ENCODE peak calls at places on chromosomes 13 and 19, in five cellular contexts. C is CD8-positive, alpha-beta T cell; A is suprapubic skin; G is left ventricle myocardium inferior; I is stomach. T is an unnamed sample.

GRCh38 chr19:46426506-46427162 is 2.1 kb downstream of the PNMA8C start:
- DNase-seq in I (peak; percentile 55), G (peak; percentile 82), A (no peak), C (no peak), T (peak; percentile 60)

GRCh38 chr19:10567696-10568443 is 909 bp downstream of the CDKN2D start:
- DNase-seq in A (no peak), G (no peak), C (no peak), I (no peak), T (no peak)

GRCh38 chr19:2983351-2984195 is 6.2 kb downstream of the TLE6 start:
- DNase-seq in A (no peak), G (peak; percentile 74), I (no peak), C (no peak), T (no peak)

GRCh38 chr13:72737033-72737432 is 9.3 kb downstream of the BORA start:
- DNase-seq in I (no peak), A (no peak), C (no peak), G (no peak), T (no peak)

GRCh38 chr13:59408738-59409137 is 755.0 kb downstream of the DIAPH3 start:
- DNase-seq in G (no peak), A (no peak), I (peak; percentile 31), C (no peak), T (no peak)

GRCh38 chr13:94710081-94710809 is 2.1 kb downstream of the SOX21 start:
- DNase-seq in G (no peak), A (no peak), I (no peak), C (no peak), T (no peak)

GRCh38 chr19:51398096-51398704 is 7.8 kb upstream of the C19orf84 start:
- DNase-seq in G (no peak), I (no peak), C (no peak), A (no peak), T (no peak)

GRCh38 chr13:79995334-79995733 is 345.6 kb downstream of the SPRY2 start:
- DNase-seq in G (no peak), C (no peak), A (no peak), I (no peak), T (no peak)

GRCh38 chr13:26412961-26413716 is 144.3 kb upstream of the WASF3 start:
- DNase-seq in A (no peak), G (no peak), I (no peak), C (no peak), T (no peak)

GRCh38 chr13:112877976-112878955 is 90.7 kb upstream of the MCF2L start:
- DNase-seq in G (peak; percentile 10), C (no peak), A (no peak), I (no peak), T (no peak)

GRCh38 chr13:107518292-107518691 is 697.0 kb downstream of the LIG4 start:
- DNase-seq in C (no peak), A (no peak), I (no peak), G (no peak), T (no peak)

GRCh38 chr19:44973982-44974735 is 19.0 kb downstream of the CLPTM1 start:
- DNase-seq in A (no peak), I (no peak), G (no peak), C (no peak), T (no peak)

GRCh38 chr13:29498426-29499040 is 97.0 kb downstream of the SLC7A1 start:
- DNase-seq in I (no peak), C (no peak), G (no peak), A (no peak), T (no peak)

GRCh38 chr13:80654638-80655249 is 313.8 kb upstream of the SPRY2 start:
- DNase-seq in G (no peak), C (no peak), A (no peak), I (no peak), T (no peak)

GRCh38 chr19:33350538-33351309 is 22.8 kb upstream of the CEBPG start:
- DNase-seq in I (no peak), C (no peak), A (peak; percentile 86), G (no peak), T (no peak)

GRCh38 chr19:42323473-42323851 is 2.0 kb upstream of the MEGF8 start:
- DNase-seq in I (no peak), C (no peak), A (no peak), G (no peak), T (no peak)
- H3K4me3 ChIP-seq in I (no peak overlapping the region), C (no peak overlapping the region), A (peak overlapping the region; percentile 92), G (no peak overlapping the region), T (no peak overlapping the region)

GRCh38 chr13:32262165-32262564 is 53.0 kb downstream of the ZAR1L start:
- DNase-seq in I (no peak), C (no peak), G (no peak), A (no peak), T (no peak)

GRCh38 chr13:32261567-32261966 is 53.6 kb downstream of the ZAR1L start:
- DNase-seq in A (no peak), C (no peak), I (peak; percentile 41), G (peak; percentile 69), T (peak; percentile 72)

GRCh38 chr13:32264407-32264806 is 50.8 kb downstream of the ZAR1L start:
- DNase-seq in I (peak; percentile 69), C (no peak), A (no peak), G (peak; percentile 79), T (peak; percentile 38)

GRCh38 chr13:32265726-32266125 is 49.4 kb downstream of the ZAR1L start:
- DNase-seq in C (no peak), A (no peak), G (no peak), I (no peak), T (no peak)

DNA sequence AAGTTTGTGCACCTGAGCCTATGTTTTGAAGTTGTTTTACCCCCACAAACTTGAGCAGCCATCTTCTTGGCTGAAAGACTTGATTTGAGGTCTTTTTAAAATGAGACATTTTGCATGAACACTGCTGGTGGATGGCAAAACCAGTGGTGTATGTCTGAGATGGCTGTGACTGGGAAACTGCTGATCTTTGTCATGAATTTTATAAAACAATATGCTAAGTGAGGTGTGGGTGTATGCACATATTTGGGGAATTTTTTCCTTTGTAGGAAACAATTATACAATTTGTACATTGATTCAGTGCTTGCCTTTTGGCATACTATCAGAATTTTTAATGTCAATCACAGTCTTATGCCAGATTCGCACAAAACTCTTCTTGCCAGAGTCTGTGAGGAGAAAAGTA is 52.5 kb downstream of the ZAR1L start:
- DNase-seq in I (no peak), G (no peak), A (no peak), C (no peak), T (no peak)
- H3K27ac ChIP-seq in I (no peak overlapping the region), G (peak overlapping the region; percentile 83), A (no peak overlapping the region), C (no peak overlapping the region), T (peak overlapping the region; percentile 25)

GRCh38 chr13:50989476-50989875 is 79.9 kb downstream of the RNASEH2B start:
- DNase-seq in G (no peak), A (no peak), I (no peak), C (no peak), T (no peak)
- TF ChIP-seq CTCF in G (peak; percentile 34), A (no peak), I (no peak), C (no peak), T (peak; percentile 17)

GRCh38 chr19:13873776-13874515 is 3.0 kb upstream of the NANOS3 start:
- DNase-seq in I (no peak), G (no peak), C (no peak), A (no peak), T (no peak)

GRCh38 chr19:13869324-13869723 is 7.6 kb upstream of the NANOS3 start:
- DNase-seq in G (no peak), I (no peak), A (no peak), C (no peak), T (no peak)

GRCh38 chr19:13872695-13873389 is 4.1 kb upstream of the NANOS3 start:
- DNase-seq in A (no peak), C (peak; percentile 41), I (no peak), G (no peak), T (no peak)

GRCh38 chr19:13875824-13876223 is 1.1 kb upstream of the NANOS3 start:
- DNase-seq in I (no peak), C (no peak), G (no peak), A (no peak), T (no peak)

GRCh38 chr19:13872339-13872694 is 4.6 kb upstream of the NANOS3 start:
- DNase-seq in A (no peak), I (no peak), G (no peak), C (no peak), T (no peak)
- H3K4me3 ChIP-seq in A (peak overlapping the region; percentile 54), I (peak overlapping the region; percentile 42), G (peak overlapping the region; percentile 62), C (no peak overlapping the region), T (no peak overlapping the region)

DNA sequence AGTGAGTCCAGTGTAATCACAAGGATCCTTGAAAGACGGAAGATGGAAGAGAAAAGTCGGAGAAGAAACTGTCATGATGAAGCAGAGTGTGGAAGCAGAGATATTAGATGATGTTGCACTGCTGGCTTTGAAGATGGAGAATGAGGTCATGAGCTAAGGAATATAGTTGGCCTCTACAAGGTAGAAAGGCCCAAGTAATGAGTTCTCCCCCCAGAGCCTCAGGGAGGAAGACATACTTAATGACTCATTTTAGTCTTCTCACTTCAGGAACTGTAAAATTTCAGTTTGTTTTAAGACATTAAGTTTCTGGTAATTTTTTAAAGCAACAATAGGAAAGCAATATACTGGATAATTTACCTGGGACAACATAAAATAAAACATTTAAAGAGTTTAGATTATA is 1331.5 kb upstream of the PCDH20 start:
- DNase-seq in G (no peak), C (no peak), A (no peak), I (no peak), T (no peak)
- H3K27ac ChIP-seq in G (no peak overlapping the region), C (no peak overlapping the region), A (no peak overlapping the region), I (no peak overlapping the region), T (no peak overlapping the region)

GRCh38 chr13:36819064-36819810 is at the start of gene RFXAP:
- DNase-seq in I (peak; percentile 93), G (peak; percentile 90), C (peak; percentile 89), A (peak; percentile 90), T (peak; percentile 89)
- TF ChIP-seq CTCF in I (no peak), G (peak; percentile 34), C (no peak), A (no peak), T (no peak)

GRCh38 chr19:41323023-41323422 is 13.1 kb downstream of the CCDC97 start:
- DNase-seq in G (peak; percentile 45), I (no peak), C (no peak), A (no peak), T (no peak)
- H3K4me3 ChIP-seq in G (no peak overlapping the region), I (no peak overlapping the region), C (no peak overlapping the region), A (no peak overlapping the region), T (no peak overlapping the region)

GRCh38 chr13:37134411-37135041 is 29.1 kb upstream of the CSNK1A1L start:
- DNase-seq in I (no peak), C (no peak), A (no peak), G (no peak), T (no peak)

GRCh38 chr13:37138169-37138568 is 32.7 kb upstream of the CSNK1A1L start:
- DNase-seq in G (no peak), A (no peak), C (no peak), I (no peak), T (no peak)

GRCh38 chr13:37136187-37136586 is 30.7 kb upstream of the CSNK1A1L start:
- DNase-seq in G (no peak), A (no peak), I (no peak), C (no peak), T (no peak)

GRCh38 chr13:37138917-37139316 is 33.5 kb upstream of the CSNK1A1L start:
- DNase-seq in G (no peak), C (no peak), I (no peak), A (no peak), T (no peak)

DNA sequence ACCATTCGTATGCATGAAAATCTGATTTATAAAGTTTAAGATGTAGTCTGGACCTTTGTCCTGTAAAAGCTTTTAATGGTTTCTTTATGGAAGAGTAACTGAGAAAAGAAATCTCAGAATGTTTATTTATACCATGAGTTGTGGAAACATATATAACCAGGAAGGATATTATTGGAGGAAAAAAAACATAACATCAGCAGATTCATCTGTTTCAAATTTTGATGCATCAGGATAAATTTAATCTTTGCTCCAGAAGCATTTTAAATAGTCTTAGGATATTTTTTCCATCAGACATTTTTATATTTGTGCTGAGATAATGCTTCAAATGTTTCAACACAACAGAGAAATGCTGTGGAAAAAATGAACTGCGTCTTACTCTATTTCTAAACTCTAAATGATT is 31.2 kb upstream of the CSNK1A1L start:
- DNase-seq in G (no peak), C (no peak), A (no peak), I (no peak), T (no peak)
- H3K27ac ChIP-seq in G (no peak overlapping the region), C (no peak overlapping the region), A (no peak overlapping the region), I (no peak overlapping the region), T (no peak overlapping the region)

T was measured in lung.